ENCODE peak calls at places on chromosome 16, in four cellular contexts. T is transverse colon; J is neural crest cell; D is stimulated activated CD4-positive, alpha-beta T cell treated with anti-CD3 and anti-CD28 coated beads, Interleukin-15, amount 100 ng/mL, for 24 hours. X is an unnamed sample.

GRCh38 chr16:80375513-80375912 is 165.3 kb upstream of the DYNLRB2 start:
- DNase-seq in T (no peak), J (no peak), D (no peak), X (no peak)

GRCh38 chr16:50696575-50697420 is 3.4 kb downstream of the NOD2 start:
- DNase-seq in T (peak), J (no peak), D (peak), X (peak)

GRCh38 chr16:84780977-84781376 is 38.8 kb upstream of the CRISPLD2 start:
- DNase-seq in T (no peak), J (no peak), D (no peak), X (no peak)

GRCh38 chr16:64478258-64478906 is 643.5 kb downstream of the CDH11 start:
- DNase-seq in T (no peak), J (no peak), D (no peak), X (no peak)

GRCh38 chr16:10895053-10895946 is 18.3 kb downstream of the CIITA start:
- DNase-seq in T (peak), J (peak), D (peak), X (peak)

GRCh38 chr16:83799336-83799735 is 8.4 kb upstream of the HSBP1 start:
- DNase-seq in T (no peak), J (no peak), D (no peak), X (no peak)

GRCh38 chr16:2297506-2297860 is 29.6 kb upstream of the RNPS1 start:
- DNase-seq in T (no peak), J (no peak), D (no peak), X (no peak)

GRCh38 chr16:74451951-74452758 is 30.9 kb upstream of the CLEC18B start:
- DNase-seq in T (no peak), J (no peak), D (no peak), X (no peak)

GRCh38 chr16:47965439-47965838 is 190.4 kb downstream of the ABCC12 start:
- DNase-seq in T (no peak), J (peak), D (no peak), X (no peak)

GRCh38 chr16:67013823-67014640 is 14.9 kb upstream of the CBFB start:
- DNase-seq in T (peak), J (peak), D (peak), X (peak)

GRCh38 chr16:58506241-58507194 is 6.6 kb downstream of the NDRG4 start:
- DNase-seq in T (no peak), J (no peak), D (no peak), X (no peak)

GRCh38 chr16:27862953-27863352 is 200.6 kb downstream of the GSG1L start:
- DNase-seq in T (no peak), J (no peak), D (no peak), X (no peak)

GRCh38 chr16:23835390-23836077 is at the start of gene PRKCB:
- DNase-seq in T (peak), J (peak), D (peak), X (peak)

GRCh38 chr16:10080031-10080772 is 102.0 kb downstream of the GRIN2A start:
- DNase-seq in T (no peak), J (no peak), D (no peak), X (no peak)

GRCh38 chr16:24075929-24076716 is 180.0 kb upstream of the CACNG3 start:
- DNase-seq in T (no peak), J (no peak), D (peak), X (peak)

GRCh38 chr16:81293909-81294802 is 20.6 kb upstream of the GAN start:
- DNase-seq in T (no peak), J (no peak), D (no peak), X (no peak)

GRCh38 chr16:66706506-66706880 is 9.9 kb upstream of the CMTM4 start:
- DNase-seq in T (peak), J (no peak), D (no peak), X (no peak)

GRCh38 chr16:81465375-81465943 is 20.9 kb downstream of the CMIP start:
- DNase-seq in T (no peak), J (no peak), D (no peak), X (no peak)

GRCh38 chr16:75433732-75434413 is 570 bp upstream of the CFDP1 start:
- DNase-seq in T (peak), J (peak), D (no peak), X (no peak)

GRCh38 chr16:25027781-25028180 is 12.6 kb upstream of the ARHGAP17 start:
- DNase-seq in T (no peak), J (no peak), D (peak), X (peak)

GRCh38 chr16:11219188-11219587 is 36.8 kb downstream of the SOCS1 start:
- DNase-seq in T (no peak), J (no peak), D (no peak), X (no peak)

GRCh38 chr16:65195998-65196397 is 74.1 kb upstream of the CDH11 start:
- DNase-seq in T (no peak), J (no peak), D (no peak), X (no peak)

GRCh38 chr16:22141746-22142145 is 20.6 kb upstream of the SDR42E2 start:
- DNase-seq in T (no peak), J (no peak), D (no peak), X (no peak)

GRCh38 chr16:1993731-1994131 is 4.0 kb downstream of the SYNGR3 start:
- DNase-seq in T (no peak), J (no peak), D (no peak), X (peak)

GRCh38 chr16:56610609-56611111 is 2.3 kb downstream of the MT2A start:
- DNase-seq in T (no peak), J (no peak), D (peak), X (no peak)

GRCh38 chr16:64580558-64580957 is 541.3 kb downstream of the CDH11 start:
- DNase-seq in T (no peak), J (no peak), D (no peak), X (no peak)